ENCODE peak calls at places on chromosomes 5 and 9, in six cellular contexts. One of them, this sample, is unnamed.

GRCh38 chr5:123546657-123547056 is 34.7 kb downstream of the CSNK1G3 start:
- DNase-seq in HCT116: no peak
- DNase-seq in K562: no peak
- DNase-seq in A549: no peak
- DNase-seq in GM12878: no peak
- DNase-seq in SK-N-SH: no peak
- DNase-seq in this sample: no peak

GRCh38 chr5:81233080-81233634 is at the start of gene CKMT2:
- DNase-seq in HCT116: no peak
- DNase-seq in K562: peak; percentile 10
- DNase-seq in A549: no peak
- DNase-seq in GM12878: no peak
- DNase-seq in SK-N-SH: no peak
- DNase-seq in this sample: no peak

GRCh38 chr5:97162045-97162444 is 19.6 kb upstream of the LIX1 start:
- DNase-seq in HCT116: peak; percentile 79
- DNase-seq in K562: peak; percentile 79
- DNase-seq in A549: peak; percentile 44
- DNase-seq in GM12878: peak; percentile 44
- DNase-seq in SK-N-SH: peak; percentile 45
- DNase-seq in this sample: peak; percentile 76

GRCh38 chr9:121321039-121321503 is 49.0 kb downstream of the STOM start:
- DNase-seq in HCT116: no peak
- DNase-seq in K562: no peak
- DNase-seq in A549: no peak
- DNase-seq in GM12878: no peak
- DNase-seq in SK-N-SH: no peak
- DNase-seq in this sample: no peak

GRCh38 chr5:113205323-113205722 is 228.7 kb downstream of the DCP2 start:
- DNase-seq in HCT116: no peak
- DNase-seq in K562: no peak
- DNase-seq in A549: no peak
- DNase-seq in GM12878: no peak
- DNase-seq in SK-N-SH: no peak
- DNase-seq in this sample: no peak

GRCh38 chr9:129287595-129288305 is 109.7 kb upstream of the IER5L start:
- DNase-seq in HCT116: no peak
- DNase-seq in K562: no peak
- DNase-seq in A549: no peak
- DNase-seq in GM12878: no peak
- DNase-seq in SK-N-SH: no peak
- DNase-seq in this sample: no peak

GRCh38 chr9:113580041-113580953 is 116.8 kb downstream of the RGS3 start:
- DNase-seq in HCT116: no peak
- DNase-seq in K562: no peak
- DNase-seq in A549: no peak
- DNase-seq in GM12878: peak; percentile 66
- DNase-seq in SK-N-SH: no peak
- DNase-seq in this sample: no peak

GRCh38 chr5:95866431-95867063 is 44.0 kb upstream of the GLRX start:
- DNase-seq in HCT116: no peak
- DNase-seq in K562: no peak
- DNase-seq in A549: no peak
- DNase-seq in GM12878: no peak
- DNase-seq in SK-N-SH: no peak
- DNase-seq in this sample: no peak

GRCh38 chr5:141514330-141515111 is 25.6 kb downstream of the PCDHGC5 start:
- DNase-seq in HCT116: no peak
- DNase-seq in K562: no peak
- DNase-seq in A549: no peak
- DNase-seq in GM12878: no peak
- DNase-seq in SK-N-SH: no peak
- DNase-seq in this sample: no peak

GRCh38 chr9:83198336-83198735 is 135.4 kb upstream of the RASEF start:
- DNase-seq in HCT116: no peak
- DNase-seq in K562: no peak
- DNase-seq in A549: no peak
- DNase-seq in GM12878: no peak
- DNase-seq in SK-N-SH: no peak
- DNase-seq in this sample: no peak

GRCh38 chr9:78363221-78363620 is 66.3 kb downstream of the PSAT1 start:
- DNase-seq in HCT116: no peak
- DNase-seq in K562: no peak
- DNase-seq in A549: no peak
- DNase-seq in GM12878: no peak
- DNase-seq in SK-N-SH: no peak
- DNase-seq in this sample: no peak

GRCh38 chr9:76143834-76144233 is 250.4 kb downstream of the RFK start:
- DNase-seq in HCT116: no peak
- DNase-seq in K562: no peak
- DNase-seq in A549: no peak
- DNase-seq in GM12878: no peak
- DNase-seq in SK-N-SH: no peak
- DNase-seq in this sample: no peak

GRCh38 chr5:96893342-96893741 is 17.0 kb downstream of the ERAP2 start:
- DNase-seq in HCT116: no peak
- DNase-seq in K562: no peak
- DNase-seq in A549: no peak
- DNase-seq in GM12878: no peak
- DNase-seq in SK-N-SH: no peak
- DNase-seq in this sample: no peak

DNA sequence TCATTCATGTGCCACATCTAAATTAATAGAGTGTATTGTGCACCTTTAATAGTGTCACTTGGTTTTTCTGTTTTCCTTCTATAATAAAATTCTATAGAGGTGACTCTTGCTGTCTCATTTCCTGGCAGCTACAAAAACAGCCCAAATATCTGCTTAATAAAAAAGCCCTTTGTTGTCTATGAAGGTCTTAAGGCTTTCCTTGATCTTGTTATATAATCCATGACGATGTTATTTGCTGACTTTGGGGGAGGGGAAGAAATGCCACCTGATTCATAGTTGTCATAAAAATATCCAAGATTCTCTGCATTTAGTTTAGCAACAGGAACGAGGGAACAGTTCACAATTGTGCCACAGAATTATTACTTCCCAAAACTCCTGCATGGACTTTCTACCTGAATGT is 31.3 kb downstream of the CPEB4 start:
- DNase-seq in HCT116: no peak
- DNase-seq in K562: no peak
- DNase-seq in A549: no peak
- DNase-seq in GM12878: no peak
- DNase-seq in SK-N-SH: no peak
- DNase-seq in this sample: peak; percentile 46
- TF ChIP-seq REST in HCT116: no peak
- TF ChIP-seq REST in K562: no peak
- TF ChIP-seq REST in A549: no peak
- TF ChIP-seq REST in GM12878: no peak
- TF ChIP-seq REST in SK-N-SH: no peak
- TF ChIP-seq REST in this sample: no peak

DNA sequence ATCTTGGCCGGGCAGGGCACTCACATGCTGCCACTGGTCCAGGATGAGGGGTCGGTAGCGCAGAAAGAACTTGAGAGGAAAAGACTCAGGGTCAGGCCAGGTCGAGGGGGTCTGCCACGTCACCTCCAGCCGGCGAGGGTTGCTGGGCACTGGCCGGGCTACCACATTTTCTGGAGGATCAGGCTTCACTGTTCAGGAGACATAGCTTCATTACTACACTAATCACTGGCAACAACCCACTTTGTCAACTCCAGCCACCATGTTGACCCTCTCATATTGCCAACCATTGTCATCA is 33.3 kb downstream of the CNTFR start:
- DNase-seq in HCT116: no peak
- DNase-seq in K562: no peak
- DNase-seq in A549: no peak
- DNase-seq in GM12878: no peak
- DNase-seq in SK-N-SH: no peak
- DNase-seq in this sample: no peak
- H3K4me1 ChIP-seq in HCT116: no peaks in the 10 kb centered on the region
- H3K4me1 ChIP-seq in K562: peaks cover 8% of the 10 kb centered on the region
- H3K4me1 ChIP-seq in A549: peaks cover 11% of the 10 kb centered on the region
- H3K4me1 ChIP-seq in GM12878: no peaks in the 10 kb centered on the region
- H3K4me1 ChIP-seq in SK-N-SH: peaks cover 86% of the 10 kb centered on the region
- H3K4me1 ChIP-seq in this sample: peaks cover 5% of the 10 kb centered on the region

GRCh38 chr5:56111404-56111781 is 116.6 kb upstream of the IL6ST start:
- DNase-seq in HCT116: no peak
- DNase-seq in K562: no peak
- DNase-seq in A549: no peak
- DNase-seq in GM12878: no peak
- DNase-seq in SK-N-SH: no peak
- DNase-seq in this sample: no peak
- H3K27ac ChIP-seq in HCT116: no peak overlapping the region
- H3K27ac ChIP-seq in K562: no peak overlapping the region
- H3K27ac ChIP-seq in A549: peak overlapping the region; percentile 73
- H3K27ac ChIP-seq in GM12878: no peak overlapping the region
- H3K27ac ChIP-seq in SK-N-SH: no peak overlapping the region
- H3K27ac ChIP-seq in this sample: no peak overlapping the region

GRCh38 chr5:115414406-115415142 is 118.1 kb upstream of the CCDC112 start:
- DNase-seq in HCT116: no peak
- DNase-seq in K562: no peak
- DNase-seq in A549: no peak
- DNase-seq in GM12878: no peak
- DNase-seq in SK-N-SH: no peak
- DNase-seq in this sample: no peak
- TF ChIP-seq REST in HCT116: no peak
- TF ChIP-seq REST in K562: no peak
- TF ChIP-seq REST in A549: no peak
- TF ChIP-seq REST in GM12878: no peak
- TF ChIP-seq REST in SK-N-SH: peak; percentile 47
- TF ChIP-seq REST in this sample: no peak

DNA sequence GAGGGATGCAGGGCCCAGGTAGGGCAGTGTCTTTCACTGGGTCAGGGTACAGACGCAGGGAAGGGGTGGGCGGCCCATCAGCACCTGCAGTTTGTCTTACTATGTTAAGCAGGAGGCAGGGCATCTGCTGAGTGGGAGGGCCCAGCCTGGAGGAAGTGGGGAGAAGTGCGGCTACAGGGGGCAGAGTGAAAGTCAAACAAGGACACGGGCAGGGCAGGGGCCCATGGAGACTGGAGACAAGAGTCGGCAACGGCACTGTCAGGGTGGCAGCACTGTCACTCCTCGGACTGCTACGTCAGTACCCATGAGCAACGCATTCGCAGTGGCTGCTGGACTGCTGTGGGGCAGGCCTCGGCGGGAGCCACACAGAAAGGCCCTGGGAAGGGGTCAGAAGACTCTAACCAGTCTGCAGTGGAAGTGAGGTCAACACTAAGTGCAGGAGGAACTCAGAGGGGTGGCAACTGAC is 19.7 kb downstream of the CAMSAP1 start:
- DNase-seq in HCT116: no peak
- DNase-seq in K562: no peak
- DNase-seq in A549: no peak
- DNase-seq in GM12878: peak; percentile 19
- DNase-seq in SK-N-SH: no peak
- DNase-seq in this sample: no peak
- H3K4me1 ChIP-seq in HCT116: peaks cover 19% of the 10 kb centered on the region
- H3K4me1 ChIP-seq in K562: peaks cover 65% of the 10 kb centered on the region
- H3K4me1 ChIP-seq in A549: peaks cover 21% of the 10 kb centered on the region
- H3K4me1 ChIP-seq in GM12878: peaks cover 20% of the 10 kb centered on the region
- H3K4me1 ChIP-seq in SK-N-SH: peaks cover 83% of the 10 kb centered on the region
- H3K4me1 ChIP-seq in this sample: peaks cover 20% of the 10 kb centered on the region